ENCODE peak calls at places on chromosomes 5 and 9, in four cellular contexts. X, F, S and R are unnamed samples.

GRCh38 chr9:135037521-135038250 is 49.8 kb upstream of the OLFM1 start:
- DNase-seq in X (no peak), F (no peak), S (no peak), R (no peak)

GRCh38 chr5:107542831-107543231 is 127.9 kb downstream of the EFNA5 start:
- DNase-seq in X (no peak), F (peak), S (peak), R (peak)

GRCh38 chr9:96391021-96391765 is 7.7 kb upstream of the SLC35D2 start:
- DNase-seq in X (no peak), F (no peak), S (no peak), R (no peak)

GRCh38 chr5:93247126-93247525 is 333.9 kb downstream of the NR2F1-AS1 start:
- DNase-seq in X (no peak), F (no peak), S (no peak), R (no peak)

GRCh38 chr5:8176101-8176693 is 307.2 kb downstream of the MTRR start:
- DNase-seq in X (no peak), F (no peak), S (no peak), R (no peak)

GRCh38 chr5:159735036-159735435 is 181.2 kb upstream of the ADRA1B start:
- DNase-seq in X (no peak), F (no peak), S (no peak), R (no peak)

GRCh38 chr5:146089287-146089686 is 16.1 kb downstream of the PLAC8L1 start:
- DNase-seq in X (no peak), F (no peak), S (no peak), R (no peak)

GRCh38 chr5:155735388-155735787 is 591.6 kb upstream of the SGCD start:
- DNase-seq in X (no peak), F (no peak), S (no peak), R (no peak)

GRCh38 chr9:20620658-20621552 is 1.4 kb downstream of the MLLT3 start:
- DNase-seq in X (no peak), F (no peak), S (peak), R (no peak)

GRCh38 chr5:69368458-69369368 is 607 bp downstream of the AK6 start:
- DNase-seq in X (no peak), F (no peak), S (peak), R (peak)

GRCh38 chr9:114005371-114006154 is 72.5 kb downstream of the AMBP start:
- DNase-seq in X (no peak), F (no peak), S (no peak), R (no peak)

GRCh38 chr5:115571441-115571878 is 26.9 kb upstream of the FEM1C start:
- DNase-seq in X (no peak), F (no peak), S (peak), R (no peak)

DNA sequence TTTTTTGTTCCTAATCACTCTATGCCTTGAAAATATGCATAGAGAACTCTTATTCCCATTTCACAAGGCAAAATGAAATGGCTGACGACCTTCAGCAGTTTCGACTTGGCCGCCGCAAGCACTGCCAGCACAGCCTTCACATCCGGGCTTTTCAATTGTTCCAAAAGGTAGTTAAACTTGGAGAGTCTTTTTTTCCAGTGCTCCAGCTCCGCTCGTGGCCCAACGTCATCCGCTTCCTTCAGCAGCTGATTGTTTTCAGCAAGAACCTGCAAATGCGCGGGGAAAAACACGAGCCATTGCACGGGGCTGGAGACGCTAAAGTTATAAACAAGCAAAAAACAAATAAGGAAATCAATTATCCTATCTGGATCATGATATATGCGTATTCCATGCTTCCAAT is 25.4 kb downstream of the DNAH5 start:
- DNase-seq in X (no peak), F (no peak), S (no peak), R (no peak)
- TF ChIP-seq CTCF in X (no peak), F (no peak), S (no peak), R (no peak)

GRCh38 chr9:127562841-127563523 is 49.1 kb upstream of the STXBP1 start:
- DNase-seq in X (no peak), F (no peak), S (peak), R (no peak)
- TF ChIP-seq CTCF in X (no peak), F (no peak), S (peak), R (no peak)

DNA sequence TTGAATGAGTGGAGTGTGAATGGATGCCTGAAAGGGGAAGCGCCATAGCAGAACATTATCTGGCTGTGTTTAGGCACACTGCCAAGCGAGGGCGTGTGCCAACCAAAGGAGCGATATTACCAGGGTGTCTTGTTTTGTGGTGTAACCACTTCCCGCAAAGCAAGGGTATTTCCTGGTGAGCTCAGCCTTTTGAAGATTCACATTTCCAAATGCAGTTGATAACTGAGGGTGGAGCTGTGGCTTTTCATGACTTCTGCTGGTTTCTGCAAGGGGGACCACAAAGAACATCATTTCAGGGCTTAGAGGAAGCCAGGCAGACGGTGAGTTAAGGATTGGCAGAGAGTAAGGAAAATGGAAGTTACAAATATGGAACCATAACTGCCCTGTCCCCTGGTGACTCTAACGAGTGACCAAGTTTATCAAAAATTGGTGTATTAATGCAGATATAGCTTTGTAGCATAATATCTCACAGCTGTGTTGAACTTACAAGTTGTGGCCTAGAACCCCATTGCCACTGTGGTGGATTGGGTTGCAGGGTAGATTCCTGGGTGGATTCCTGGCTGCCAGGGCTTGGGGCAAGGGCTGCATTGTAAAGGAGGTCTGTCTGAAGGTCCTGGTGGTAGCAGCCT is 71.4 kb downstream of the RALGPS1 start:
- DNase-seq in X (no peak), F (peak), S (peak), R (no peak)
- TF ChIP-seq CTCF in X (no peak), F (no peak), S (no peak), R (no peak)

DNA sequence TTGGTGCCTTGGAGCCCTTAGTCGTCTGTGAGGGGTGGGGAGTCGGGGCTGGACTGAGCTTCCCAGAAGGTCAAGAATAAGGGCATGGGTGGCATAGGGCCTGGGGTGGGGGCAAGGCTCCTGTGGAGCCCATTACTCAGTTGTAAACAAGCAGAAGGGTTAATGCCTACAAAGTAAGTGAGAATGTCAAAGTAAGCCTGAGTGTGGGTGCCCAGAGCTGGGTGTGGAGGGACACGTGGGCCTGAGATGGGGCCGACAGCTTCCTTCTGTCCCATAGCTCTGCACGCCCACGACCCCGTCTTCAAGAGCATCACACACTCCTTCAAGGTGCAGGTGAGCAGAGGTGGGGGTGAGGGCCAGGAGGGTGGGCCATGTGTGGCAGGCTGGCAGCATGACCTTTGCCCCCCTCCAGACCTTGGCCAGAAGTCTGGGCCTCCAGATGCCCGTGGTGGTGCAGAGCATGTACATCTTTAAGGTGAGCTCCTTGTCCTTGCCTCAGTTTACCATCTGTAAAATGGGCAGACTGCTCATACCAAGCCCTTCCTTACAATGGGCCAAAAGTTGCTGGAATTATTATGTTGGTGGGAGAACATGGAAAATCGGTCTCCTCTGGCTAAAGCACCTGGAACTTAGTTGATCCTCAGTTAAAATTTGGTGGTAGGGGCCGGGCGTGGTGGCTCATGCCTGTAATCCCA is 11.1 kb downstream of the DOLK start:
- DNase-seq in X (no peak), F (no peak), S (no peak), R (no peak)
- TF ChIP-seq CTCF in X (no peak), F (no peak), S (no peak), R (no peak)

GRCh38 chr5:89246252-89246651 is 363.3 kb upstream of the MEF2C start:
- DNase-seq in X (no peak), F (no peak), S (no peak), R (no peak)
- TF ChIP-seq CTCF in X (no peak), F (no peak), S (no peak), R (no peak)

GRCh38 chr5:92222449-92222848 is 839.3 kb upstream of the ARRDC3 start:
- DNase-seq in X (no peak), F (no peak), S (no peak), R (no peak)
- TF ChIP-seq CTCF in X (peak), F (peak), S (no peak), R (peak)

GRCh38 chr5:51958473-51958872 is 575.2 kb downstream of the ISL1 start:
- DNase-seq in X (no peak), F (no peak), S (no peak), R (no peak)

GRCh38 chr5:51961154-51961562 is 577.9 kb downstream of the ISL1 start:
- DNase-seq in X (no peak), F (no peak), S (no peak), R (no peak)

DNA sequence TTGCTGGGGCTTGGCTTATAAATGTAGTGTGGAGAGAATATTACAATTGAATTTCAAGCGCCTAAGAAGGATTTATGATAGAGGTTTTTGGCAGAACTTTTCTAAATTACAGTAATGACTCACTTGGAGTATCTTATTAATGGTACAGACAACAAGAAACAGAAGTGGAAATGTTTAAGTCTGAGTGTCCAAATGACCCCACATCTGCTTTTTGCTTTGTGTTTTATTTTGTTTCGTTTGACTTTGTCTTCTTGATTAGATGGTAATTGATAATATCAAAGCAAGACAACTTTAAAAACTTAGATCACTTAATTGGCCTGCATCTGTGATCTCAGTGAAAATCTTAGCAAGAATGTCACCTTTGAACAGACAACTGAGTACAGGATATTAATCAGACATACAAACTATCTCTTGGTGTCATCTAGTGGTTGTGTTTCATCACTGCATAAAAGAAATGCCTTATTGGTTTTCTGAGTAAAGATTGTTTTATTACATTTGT is 577.4 kb downstream of the ISL1 start:
- DNase-seq in X (peak), F (no peak), S (peak), R (no peak)
- TF ChIP-seq CTCF in X (peak), F (peak), S (no peak), R (no peak)

DNA sequence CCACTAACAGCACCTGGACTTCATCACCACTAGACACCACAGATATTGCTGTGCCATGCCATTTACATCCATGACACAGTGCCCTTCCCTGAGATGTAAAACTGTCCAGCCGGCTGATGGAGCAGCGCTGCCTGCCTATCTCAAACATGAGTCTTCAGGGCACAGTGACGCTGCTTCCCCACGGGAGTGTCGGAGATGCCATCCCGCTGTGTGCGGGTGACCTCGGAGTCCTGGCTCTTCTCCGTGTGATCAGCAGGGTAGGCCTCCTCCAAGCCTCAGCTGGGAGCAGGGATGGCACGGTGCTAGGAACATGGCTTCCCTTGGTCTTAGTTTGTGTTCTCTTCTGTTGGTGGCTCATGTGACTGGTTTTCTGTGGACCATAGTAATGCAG is 130.3 kb upstream of the FAM120A start:
- DNase-seq in X (no peak), F (no peak), S (no peak), R (no peak)
- TF ChIP-seq CTCF in X (no peak), F (no peak), S (no peak), R (no peak)

GRCh38 chr9:95111716-95112115 is 205.8 kb downstream of the FANCC start:
- DNase-seq in X (no peak), F (no peak), S (no peak), R (no peak)

GRCh38 chr9:95115104-95115503 is 202.4 kb downstream of the FANCC start:
- DNase-seq in X (no peak), F (no peak), S (no peak), R (no peak)

GRCh38 chr9:95116820-95117204 is 200.7 kb downstream of the FANCC start:
- DNase-seq in X (no peak), F (no peak), S (peak), R (no peak)

GRCh38 chr9:95112436-95113280 is 204.9 kb downstream of the FANCC start:
- DNase-seq in X (no peak), F (no peak), S (no peak), R (no peak)

GRCh38 chr9:95116002-95116819 is 201.3 kb downstream of the FANCC start:
- DNase-seq in X (no peak), F (no peak), S (no peak), R (no peak)
- TF ChIP-seq CTCF in X (no peak), F (peak), S (peak), R (peak)